ENCODE peak calls at places on chromosomes 5 and 9, in six cellular contexts. U is HepG2, A is HCT116, Y is H1, T is K562, F is GM12878. P is an unnamed sample.

GRCh38 chr5:22852807-22853670 is at the start of gene CDH12:
- DNase-seq in F (no peak), A (no peak), Y (no peak), T (no peak), U (no peak), P (no peak)

GRCh38 chr9:127873886-127874285 is 3.6 kb downstream of the AK1 start:
- DNase-seq in T (no peak), F (no peak), Y (no peak), U (no peak), A (no peak), P (peak)

GRCh38 chr5:127875235-127876021 is 172.2 kb downstream of the CCDC192 start:
- DNase-seq in Y (peak), A (peak), U (peak), F (peak), T (peak), P (peak)

GRCh38 chr9:1761807-1762206 is 253.3 kb upstream of the SMARCA2 start:
- DNase-seq in F (no peak), U (no peak), T (no peak), Y (no peak), A (no peak), P (no peak)

GRCh38 chr9:109052416-109052815 is 39.1 kb upstream of the CTNNAL1 start:
- DNase-seq in Y (no peak), A (no peak), T (no peak), F (no peak), U (no peak), P (no peak)

GRCh38 chr5:15610216-15610615 is 110.2 kb downstream of the FBXL7 start:
- DNase-seq in T (no peak), U (no peak), Y (no peak), A (no peak), F (no peak), P (peak)

GRCh38 chr9:35520404-35520790 is 30.5 kb downstream of the RUSC2 start:
- DNase-seq in F (no peak), A (no peak), Y (no peak), U (no peak), T (no peak), P (no peak)

GRCh38 chr9:81489048-81489447 is 200.3 kb downstream of the TLE1 start:
- DNase-seq in F (no peak), U (no peak), T (no peak), A (no peak), Y (no peak), P (no peak)

GRCh38 chr5:120446896-120447295 is 17.2 kb upstream of the PRR16 start:
- DNase-seq in U (no peak), T (no peak), Y (no peak), F (no peak), A (no peak), P (peak)

GRCh38 chr9:4886698-4887097 is 94.0 kb downstream of the RCL1 start:
- DNase-seq in Y (no peak), T (no peak), A (no peak), F (peak), U (no peak), P (no peak)

GRCh38 chr9:69370430-69370829 is 45.4 kb downstream of the ENTREP1 start:
- DNase-seq in T (no peak), F (no peak), U (no peak), Y (no peak), A (no peak), P (peak)

GRCh38 chr5:135092476-135092875 is 58.4 kb upstream of the PITX1 start:
- DNase-seq in T (no peak), A (no peak), Y (no peak), U (no peak), F (no peak), P (no peak)

GRCh38 chr9:70318002-70318401 is 59.2 kb downstream of the SMC5 start:
- DNase-seq in F (no peak), T (no peak), A (no peak), U (peak), Y (no peak), P (no peak)

GRCh38 chr9:97740848-97741821 is 44.0 kb upstream of the XPA start:
- DNase-seq in T (peak), A (no peak), Y (peak), U (no peak), F (no peak), P (peak)

GRCh38 chr5:169185626-169186025 is 115.3 kb downstream of the SLIT3 start:
- DNase-seq in Y (no peak), U (no peak), F (no peak), A (no peak), T (no peak), P (no peak)

GRCh38 chr9:119268985-119269384 is 100.2 kb downstream of the BRINP1 start:
- DNase-seq in A (no peak), T (no peak), F (no peak), U (no peak), Y (no peak), P (no peak)

GRCh38 chr5:115419794-115420585 is 123.5 kb upstream of the CCDC112 start:
- DNase-seq in Y (peak), A (peak), U (no peak), T (no peak), F (no peak), P (peak)

GRCh38 chr5:27571681-27572080 is 533.3 kb upstream of the CDH9 start:
- DNase-seq in A (no peak), Y (no peak), U (no peak), T (no peak), F (no peak), P (no peak)

GRCh38 chr5:1331861-1332405 is 13.0 kb downstream of the CLPTM1L start:
- DNase-seq in Y (no peak), T (no peak), F (no peak), A (no peak), U (no peak), P (no peak)

GRCh38 chr9:27654629-27655285 is 81.5 kb upstream of the C9orf72 start:
- DNase-seq in T (no peak), U (no peak), F (no peak), Y (no peak), A (no peak), P (no peak)

DNA sequence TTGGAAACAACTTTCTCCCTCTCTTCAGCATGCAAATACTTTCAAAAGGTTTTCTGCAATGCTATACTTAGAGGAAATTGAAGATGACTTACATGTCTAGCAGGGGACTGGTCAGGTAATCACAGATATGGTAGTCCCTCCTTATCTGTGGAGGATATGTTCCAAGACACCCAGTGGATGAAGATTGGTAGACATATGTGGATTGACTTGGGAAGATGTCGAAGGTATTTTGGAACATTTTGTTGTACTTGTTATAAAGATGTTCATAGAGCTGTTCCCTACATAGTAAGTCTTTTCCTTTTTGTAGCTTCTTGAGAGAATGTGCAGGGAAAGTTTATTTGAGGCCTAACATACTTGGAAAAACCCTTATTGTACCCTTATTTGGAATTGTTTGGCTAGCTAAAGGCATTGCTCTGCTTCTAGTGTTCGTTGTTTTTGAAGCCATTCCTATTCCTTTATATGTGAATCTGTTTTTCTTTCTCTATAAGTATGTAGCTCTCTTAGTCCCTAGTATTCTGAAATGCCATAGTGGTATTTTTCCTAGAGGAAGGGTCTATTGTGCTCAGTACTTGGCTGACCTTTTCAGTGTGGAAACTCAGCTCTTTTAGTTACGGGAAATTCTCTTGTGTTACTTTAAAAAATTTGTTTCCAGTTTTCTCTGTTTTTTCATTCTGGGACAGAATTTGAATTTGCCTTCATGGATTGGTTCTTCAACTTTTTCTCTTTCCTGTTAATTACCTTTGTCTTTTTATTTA is 25.7 kb downstream of the GPR151 start:
- DNase-seq in Y (no peak), A (no peak), F (no peak), T (no peak), U (no peak), P (peak)
- TF ChIP-seq POLR2A in Y (peak), A (no peak), F (no peak), T (peak), U (no peak), P (no peak)

DNA sequence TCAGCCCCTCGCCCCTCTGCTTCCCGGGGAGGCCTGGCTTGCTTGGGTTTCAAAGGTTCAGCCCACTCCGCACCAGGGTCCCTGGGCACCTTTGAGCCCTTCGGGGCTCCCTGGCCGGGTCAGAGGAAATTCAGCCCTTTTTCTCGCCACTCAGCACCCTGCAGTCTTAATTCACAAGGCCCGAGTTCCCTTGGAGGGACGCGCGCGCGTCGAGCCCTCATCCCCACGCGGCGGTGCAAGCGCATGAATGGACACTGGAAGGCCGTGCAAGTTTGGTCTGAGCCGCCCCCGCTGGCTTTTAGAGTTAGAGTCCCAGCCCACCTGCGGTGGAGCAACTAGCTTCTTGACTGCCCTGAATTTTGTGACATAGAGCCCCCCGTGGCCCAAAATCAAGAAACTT is 4.5 kb downstream of the EBF1 start:
- DNase-seq in F (no peak), U (no peak), A (no peak), T (no peak), Y (no peak), P (no peak)
- TF ChIP-seq EZH2 in F (no peak), U (no peak), A (no peak), T (no peak), Y (no peak), P (no peak)

DNA sequence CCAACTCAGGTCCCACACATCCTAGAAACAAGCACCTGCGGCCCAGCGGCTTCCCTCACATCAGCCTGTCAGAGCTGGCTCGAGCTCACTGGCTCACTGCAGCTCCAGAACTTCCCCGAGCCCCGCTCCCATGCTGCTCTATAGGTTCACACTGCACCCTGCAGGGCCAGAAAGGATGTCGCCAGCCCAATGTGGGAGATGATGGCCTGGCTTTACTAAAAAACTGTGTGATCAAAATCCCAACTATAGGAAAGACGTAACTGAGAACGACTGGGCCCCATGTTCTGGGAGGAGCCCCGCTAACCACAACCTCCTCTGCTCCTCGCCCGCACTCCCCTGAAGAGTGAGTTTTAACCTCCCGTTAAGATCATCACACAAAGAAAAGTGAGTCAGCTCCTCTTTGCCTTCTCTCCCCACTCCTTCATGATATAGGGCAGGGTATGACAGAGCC is 4.6 kb downstream of the SURF4 start:
- DNase-seq in F (no peak), Y (no peak), A (no peak), U (no peak), T (no peak), P (no peak)
- H3K9ac ChIP-seq in F (peak), Y (no peak), A (no peak), U (no peak), T (peak), P (no peak)

GRCh38 chr5:146883496-146883895 is 4.9 kb upstream of the PPP2R2B start:
- DNase-seq in T (no peak), F (no peak), Y (no peak), A (no peak), U (no peak), P (no peak)
- TF ChIP-seq POLR2A in T (no peak), F (no peak), Y (no peak), A (no peak), U (no peak), P (no peak)

GRCh38 chr9:131095666-131096489 is 453 bp upstream of the AIF1L start:
- DNase-seq in A (peak), Y (peak), T (peak), U (peak), F (no peak), P (peak)
- TF ChIP-seq EZH2 in A (no peak), Y (no peak), T (no peak), U (no peak), F (no peak), P (no peak)